ENCODE peak calls at places on chromosomes 12 and 14, in five cellular contexts. F, R, H, E and M are unnamed samples.
A peak's percentile ranks its signal among the peaks of the same experiment; 100 is the strongest.

GRCh38 chr12:119227292-119227691 is 48.6 kb downstream of the HSPB8 start:
- DNase-seq in F (no peak), R (no peak), H (no peak), E (peak; percentile 6), M (no peak)

GRCh38 chr12:12839886-12840285 is 26.7 kb downstream of the DDX47 start:
- DNase-seq in F (peak; percentile 68), R (no peak), H (no peak), E (peak; percentile 93), M (no peak)

GRCh38 chr12:6020930-6021329 is 75.9 kb upstream of the ANO2 start:
- DNase-seq in F (no peak), R (no peak), H (no peak), E (no peak), M (no peak)

GRCh38 chr12:111775205-111776193 is 8.8 kb downstream of the ALDH2 start:
- DNase-seq in F (peak; percentile 98), R (peak; percentile 90), H (peak; percentile 84), E (no peak), M (no peak)

GRCh38 chr12:119444462-119445044 is 110.0 kb downstream of the CCDC60 start:
- DNase-seq in F (peak; percentile 42), R (no peak), H (peak; percentile 32), E (peak; percentile 33), M (peak; percentile 52)

GRCh38 chr12:31106101-31106803 is 32.6 kb downstream of the DDX11 start:
- DNase-seq in F (no peak), R (no peak), H (no peak), E (no peak), M (no peak)

GRCh38 chr14:93800038-93800937 is 12.0 kb upstream of the PRIMA1 start:
- DNase-seq in F (no peak), R (peak; percentile 46), H (no peak), E (peak; percentile 25), M (no peak)

GRCh38 chr12:3218846-3219632 is 141.9 kb downstream of the TSPAN9 start:
- DNase-seq in F (no peak), R (no peak), H (no peak), E (no peak), M (no peak)

GRCh38 chr12:108315486-108316105 is 23.5 kb downstream of the CMKLR1 start:
- DNase-seq in F (no peak), R (no peak), H (no peak), E (no peak), M (no peak)

GRCh38 chr12:55934773-55935172 is 3.8 kb downstream of the DGKA start:
- DNase-seq in F (no peak), R (no peak), H (no peak), E (no peak), M (no peak)

GRCh38 chr14:92724516-92725340 is 23.7 kb downstream of the LGMN start:
- DNase-seq in F (peak; percentile 32), R (no peak), H (peak; percentile 68), E (no peak), M (no peak)

GRCh38 chr12:69783365-69783764 is 41.7 kb upstream of the MYRFL start:
- DNase-seq in F (no peak), R (no peak), H (no peak), E (no peak), M (no peak)

GRCh38 chr12:21453312-21453852 is 15.9 kb downstream of the PYROXD1 start:
- DNase-seq in F (no peak), R (no peak), H (no peak), E (no peak), M (peak; percentile 30)

GRCh38 chr14:64601571-64601970 is 51.8 kb downstream of the PPP1R36 start:
- DNase-seq in F (peak; percentile 37), R (no peak), H (no peak), E (no peak), M (no peak)

GRCh38 chr12:64194333-64195149 is 27.6 kb downstream of the KICS2 start:
- DNase-seq in F (peak; percentile 87), R (no peak), H (no peak), E (no peak), M (no peak)

GRCh38 chr14:37668646-37669045 is 73.2 kb downstream of the TTC6 start:
- DNase-seq in F (peak; percentile 32), R (no peak), H (no peak), E (peak; percentile 20), M (no peak)

GRCh38 chr14:105582639-105583038 is 56.3 kb downstream of the TMEM121 start:
- DNase-seq in F (no peak), R (no peak), H (no peak), E (no peak), M (no peak)

GRCh38 chr12:26810330-26810729 is 22.7 kb downstream of the ITPR2 start:
- DNase-seq in F (peak; percentile 88), R (peak; percentile 36), H (peak; percentile 68), E (peak; percentile 88), M (no peak)

GRCh38 chr14:24734917-24735500 is 101.0 kb upstream of the GZMB start:
- DNase-seq in F (peak; percentile 82), R (no peak), H (no peak), E (peak; percentile 80), M (no peak)

GRCh38 chr12:103482365-103482764 is 13.4 kb downstream of the C12orf42 start:
- DNase-seq in F (no peak), R (no peak), H (no peak), E (no peak), M (peak; percentile 44)

GRCh38 chr12:2754208-2754607 is 40.6 kb upstream of the FKBP4 start:
- DNase-seq in F (no peak), R (no peak), H (no peak), E (no peak), M (no peak)

GRCh38 chr14:21978184-21978998 is 304.8 kb upstream of the OR4E1 start:
- DNase-seq in F (peak; percentile 43), R (no peak), H (no peak), E (peak; percentile 33), M (peak; percentile 39)

GRCh38 chr12:25266522-25266921 is 15.8 kb upstream of the KRAS start:
- DNase-seq in F (peak; percentile 20), R (no peak), H (no peak), E (peak; percentile 26), M (no peak)

GRCh38 chr12:100974747-100975146 is 180.2 kb downstream of the ANO4 start:
- DNase-seq in F (no peak), R (no peak), H (no peak), E (no peak), M (no peak)

GRCh38 chr12:101743724-101744472 is 4.6 kb upstream of the SYCP3 start:
- DNase-seq in F (no peak), R (no peak), H (no peak), E (no peak), M (no peak)

GRCh38 chr12:124651508-124652273 is 84.3 kb upstream of the NCOR2 start:
- DNase-seq in F (no peak), R (no peak), H (no peak), E (no peak), M (no peak)

GRCh38 chr12:90058721-90059120 is 350.1 kb upstream of the ATP2B1 start:
- DNase-seq in F (peak; percentile 86), R (no peak), H (no peak), E (peak; percentile 88), M (no peak)

GRCh38 chr12:124492879-124493808 is 74.3 kb downstream of the NCOR2 start:
- DNase-seq in F (no peak), R (no peak), H (no peak), E (no peak), M (no peak)

GRCh38 chr14:71006200-71006563 is 98.9 kb downstream of the PCNX1 start:
- DNase-seq in F (no peak), R (no peak), H (no peak), E (peak; percentile 30), M (no peak)

GRCh38 chr14:64235652-64236640 is 58.2 kb downstream of the ESR2 start:
- DNase-seq in F (no peak), R (no peak), H (no peak), E (no peak), M (no peak)

GRCh38 chr14:86013663-86014062 is 483.7 kb downstream of the FLRT2 start:
- DNase-seq in F (peak; percentile 34), R (no peak), H (no peak), E (no peak), M (no peak)

GRCh38 chr12:115597157-115597712 is 680.3 kb downstream of the MED13L start:
- DNase-seq in F (peak; percentile 45), R (no peak), H (no peak), E (peak; percentile 92), M (no peak)

DNA sequence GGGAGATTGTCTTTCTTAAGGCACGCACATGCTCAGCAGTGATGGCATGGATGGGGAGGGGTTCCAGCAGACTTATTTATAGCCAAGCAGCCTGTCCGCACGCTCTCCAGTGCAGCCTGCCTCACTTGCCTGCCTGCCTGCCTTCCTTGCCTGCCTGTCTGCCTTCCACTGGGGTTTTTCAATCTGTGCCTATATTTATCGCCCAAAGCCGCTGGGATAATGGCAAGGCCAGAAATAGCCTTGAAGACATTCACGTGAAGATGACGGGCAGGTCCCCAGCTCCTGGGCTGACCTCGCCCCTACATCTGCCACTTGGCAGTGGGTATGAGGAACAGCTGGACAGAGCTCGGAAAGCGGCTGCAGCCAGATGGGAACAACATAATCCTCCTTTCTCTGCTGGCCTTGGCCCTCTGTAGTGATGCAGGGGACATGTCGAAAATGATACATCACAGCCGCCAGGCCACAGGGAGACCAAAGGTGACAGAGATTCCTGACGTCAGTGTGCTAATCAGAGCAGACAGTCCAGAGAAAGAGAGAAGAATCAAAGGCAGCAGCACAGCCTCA is 53.3 kb downstream of the PITPNM2 start:
- DNase-seq in F (no peak), R (no peak), H (peak; percentile 91), E (no peak), M (no peak)
- H3K4me3 ChIP-seq in F (no peak overlapping the region), R (no peak overlapping the region), H (no peak overlapping the region), E (no peak overlapping the region), M (no peak overlapping the region)

GRCh38 chr12:58424735-58425379 is 483.5 kb downstream of the ATP23 start:
- DNase-seq in F (no peak), R (no peak), H (no peak), E (peak; percentile 44), M (no peak)
- H3K9me3 ChIP-seq in F (no peaks in the 10 kb centered on the region), R (no peaks in the 10 kb centered on the region), H (no peaks in the 10 kb centered on the region), E (no peaks in the 10 kb centered on the region), M (no peaks in the 10 kb centered on the region)

GRCh38 chr12:110270125-110270962 is 10.7 kb upstream of the ATP2A2 start:
- DNase-seq in F (peak; percentile 68), R (peak; percentile 72), H (peak; percentile 75), E (peak; percentile 81), M (no peak)

GRCh38 chr12:110269622-110270124 is 11.4 kb upstream of the ATP2A2 start:
- DNase-seq in F (peak; percentile 89), R (peak; percentile 35), H (no peak), E (peak; percentile 86), M (no peak)

GRCh38 chr12:110266381-110266909 is 14.6 kb upstream of the ATP2A2 start:
- DNase-seq in F (no peak), R (no peak), H (no peak), E (no peak), M (no peak)

GRCh38 chr12:110271015-110271414 is 10.0 kb upstream of the ATP2A2 start:
- DNase-seq in F (no peak), R (no peak), H (no peak), E (no peak), M (no peak)

GRCh38 chr12:110266980-110267620 is 13.9 kb upstream of the ATP2A2 start:
- DNase-seq in F (peak; percentile 87), R (peak; percentile 44), H (peak; percentile 80), E (peak; percentile 88), M (no peak)
- H3K4me3 ChIP-seq in F (no peak overlapping the region), R (no peak overlapping the region), H (no peak overlapping the region), E (peak overlapping the region; percentile 36), M (no peak overlapping the region)

DNA sequence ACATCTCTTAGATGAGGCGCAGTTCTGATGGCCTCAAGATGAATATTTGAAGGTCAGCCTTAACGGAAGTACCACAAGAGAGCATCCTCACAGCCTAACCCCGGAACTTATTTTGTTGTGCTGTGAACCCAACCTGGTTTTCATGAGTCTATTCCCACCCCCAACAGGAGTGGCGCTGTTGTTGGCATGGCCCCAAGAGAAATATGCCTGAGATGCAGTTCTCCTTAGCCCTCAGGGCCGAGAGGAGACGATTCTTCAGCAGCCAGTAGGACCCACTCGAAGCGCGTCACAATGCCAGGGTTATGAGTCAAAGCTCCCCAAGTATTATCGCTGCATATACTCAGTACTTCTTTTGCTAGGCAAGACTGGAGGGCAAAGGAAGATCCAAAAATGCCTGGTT is 24.5 kb upstream of the BCL11B start:
- DNase-seq in F (no peak), R (no peak), H (no peak), E (no peak), M (no peak)
- H3K9me3 ChIP-seq in F (no peaks in the 10 kb centered on the region), R (no peaks in the 10 kb centered on the region), H (no peaks in the 10 kb centered on the region), E (no peaks in the 10 kb centered on the region), M (peaks cover 21% of the 10 kb centered on the region)